ENCODE peak calls at places on chromosome 19, in ten cellular contexts. K, L, J, O, F, B, I, W, C and H are unnamed samples.

GRCh38 chr19:3575260-3575741 is 2.6 kb downstream of the HMG20B start:
- DNase-seq in K (no peak), L (no peak), J (no peak), O (no peak), F (no peak), B (no peak), I (no peak), W (peak; percentile 16), C (no peak), H (no peak)

GRCh38 chr19:56543776-56544175 is 5.0 kb downstream of the ZFP28 start:
- DNase-seq in K (no peak), L (no peak), J (no peak), O (no peak), F (no peak), B (no peak), I (no peak), W (no peak), C (no peak), H (no peak)

GRCh38 chr19:45153339-45154063 is 7.3 kb downstream of the NKPD1 start:
- DNase-seq in K (peak; percentile 85), L (no peak), J (peak; percentile 29), O (peak; percentile 53), F (no peak), B (peak; percentile 84), I (peak; percentile 68), W (peak; percentile 48), C (peak; percentile 51), H (peak; percentile 56)

GRCh38 chr19:45526143-45526542 is 18.9 kb downstream of the VASP start:
- DNase-seq in K (peak; percentile 94), L (no peak), J (peak; percentile 50), O (peak; percentile 71), F (no peak), B (peak; percentile 75), I (peak; percentile 70), W (peak; percentile 55), C (peak; percentile 72), H (peak; percentile 66)

GRCh38 chr19:40420766-40421467 is 4.9 kb downstream of the SERTAD1 start:
- DNase-seq in K (peak; percentile 93), L (peak; percentile 75), J (peak; percentile 83), O (peak; percentile 97), F (peak; percentile 96), B (peak; percentile 97), I (peak; percentile 95), W (peak; percentile 92), C (peak; percentile 92), H (peak; percentile 91)

GRCh38 chr19:50005428-50005827 is 19.7 kb downstream of the VRK3 start:
- DNase-seq in K (no peak), L (no peak), J (no peak), O (no peak), F (no peak), B (no peak), I (no peak), W (no peak), C (no peak), H (no peak)

GRCh38 chr19:7515091-7515470 is 822 bp upstream of the ZNF358 start:
- DNase-seq in K (no peak), L (peak; percentile 66), J (no peak), O (no peak), F (no peak), B (peak; percentile 36), I (no peak), W (peak; percentile 66), C (no peak), H (no peak)

GRCh38 chr19:45638930-45639729 is at the start of gene EML2:
- DNase-seq in K (peak; percentile 40), L (no peak), J (peak; percentile 14), O (peak; percentile 49), F (no peak), B (peak; percentile 79), I (peak; percentile 40), W (no peak), C (peak; percentile 39), H (no peak)

GRCh38 chr19:2215281-2215751 is 20.8 kb downstream of the PLEKHJ1 start:
- DNase-seq in K (no peak), L (no peak), J (no peak), O (no peak), F (no peak), B (no peak), I (no peak), W (no peak), C (no peak), H (no peak)

GRCh38 chr19:11453468-11454341 is 18.3 kb downstream of the PRKCSH start:
- DNase-seq in K (no peak), L (no peak), J (no peak), O (no peak), F (no peak), B (no peak), I (no peak), W (no peak), C (no peak), H (no peak)

GRCh38 chr19:33297401-33298145 is 4.8 kb downstream of the CEBPA start:
- DNase-seq in K (no peak), L (no peak), J (no peak), O (no peak), F (peak; percentile 66), B (peak; percentile 59), I (no peak), W (no peak), C (no peak), H (no peak)

GRCh38 chr19:35135389-35135909 is 590 bp upstream of the LGI4 start:
- DNase-seq in K (peak; percentile 81), L (no peak), J (peak; percentile 20), O (peak; percentile 78), F (peak; percentile 89), B (peak; percentile 88), I (peak; percentile 76), W (peak; percentile 55), C (peak; percentile 45), H (peak; percentile 61)

GRCh38 chr19:48135411-48135810 is 24.8 kb upstream of the PLA2G4C start:
- DNase-seq in K (peak; percentile 85), L (no peak), J (no peak), O (no peak), F (no peak), B (peak; percentile 23), I (no peak), W (no peak), C (no peak), H (no peak)

GRCh38 chr19:29308977-29309520 is 96.1 kb upstream of the UQCRFS1 start:
- DNase-seq in K (no peak), L (no peak), J (no peak), O (no peak), F (no peak), B (no peak), I (no peak), W (no peak), C (no peak), H (no peak)

GRCh38 chr19:21569497-21569870 is 64.1 kb downstream of the ZNF429 start:
- DNase-seq in K (no peak), L (no peak), J (peak; percentile 46), O (no peak), F (no peak), B (no peak), I (peak; percentile 69), W (no peak), C (peak; percentile 60), H (peak; percentile 6)

GRCh38 chr19:13995017-13995728 is 10.9 kb downstream of the RFX1 start:
- DNase-seq in K (no peak), L (no peak), J (no peak), O (peak; percentile 54), F (no peak), B (no peak), I (peak; percentile 27), W (peak; percentile 43), C (no peak), H (peak; percentile 77)

GRCh38 chr19:33868821-33869412 is 72.2 kb downstream of the KCTD15 start:
- DNase-seq in K (peak; percentile 48), L (no peak), J (no peak), O (peak; percentile 37), F (no peak), B (peak; percentile 44), I (peak; percentile 51), W (no peak), C (peak; percentile 3), H (no peak)

GRCh38 chr19:35204799-35205732 is 23.5 kb downstream of the FAM187B start:
- DNase-seq in K (no peak), L (no peak), J (no peak), O (no peak), F (no peak), B (no peak), I (no peak), W (no peak), C (no peak), H (no peak)

GRCh38 chr19:31338069-31338767 is 11.0 kb downstream of the TSHZ3 start:
- DNase-seq in K (peak; percentile 84), L (no peak), J (peak; percentile 42), O (peak; percentile 43), F (no peak), B (peak; percentile 82), I (peak; percentile 94), W (peak; percentile 85), C (peak; percentile 60), H (peak; percentile 78)

GRCh38 chr19:11382898-11383705 is 1.0 kb downstream of the EPOR start:
- DNase-seq in K (peak; percentile 66), L (no peak), J (no peak), O (peak; percentile 51), F (peak; percentile 75), B (peak; percentile 81), I (peak; percentile 42), W (no peak), C (no peak), H (no peak)

GRCh38 chr19:3818479-3818878 is 32.3 kb upstream of the MATK start:
- DNase-seq in K (no peak), L (no peak), J (peak; percentile 35), O (no peak), F (no peak), B (no peak), I (peak; percentile 16), W (peak; percentile 31), C (peak; percentile 47), H (peak; percentile 30)

GRCh38 chr19:12543855-12544254 is 7.4 kb downstream of the ZNF564 start:
- DNase-seq in K (no peak), L (no peak), J (peak; percentile 22), O (no peak), F (no peak), B (no peak), I (peak; percentile 41), W (no peak), C (peak; percentile 37), H (peak; percentile 51)
- H3K4me3 ChIP-seq in K (no peak overlapping the region), L (no peak overlapping the region), J (peak overlapping the region; percentile 14), O (no peak overlapping the region), F (no peak overlapping the region), B (no peak overlapping the region), I (no peak overlapping the region), W (no peak overlapping the region), C (no peak overlapping the region), H (no peak overlapping the region)

GRCh38 chr19:18301718-18302111 is 20.3 kb upstream of the JUND start:
- DNase-seq in K (no peak), L (no peak), J (no peak), O (no peak), F (no peak), B (no peak), I (no peak), W (no peak), C (no peak), H (no peak)
- TF ChIP-seq CTCF in K (no peak), L (no peak), J (no peak), O (no peak), F (no peak), B (no peak), I (no peak), W (no peak), C (no peak), H (no peak)

GRCh38 chr19:5804516-5805464 is at the start of gene NRTN:
- DNase-seq in K (peak; percentile 79), L (no peak), J (no peak), O (no peak), F (no peak), B (peak; percentile 75), I (no peak), W (no peak), C (no peak), H (no peak)
- H3K4me3 ChIP-seq in K (peak within 1 kb of the TSS; percentile 40), L (peak within 1 kb of the TSS; percentile 49), J (no peak within 1 kb of the TSS), O (peak within 1 kb of the TSS; percentile 43), F (peak within 1 kb of the TSS; percentile 36), B (peak within 1 kb of the TSS; percentile 33), I (peak within 1 kb of the TSS; percentile 53), W (peak within 1 kb of the TSS; percentile 32), C (peak within 1 kb of the TSS; percentile 49), H (no peak within 1 kb of the TSS)

GRCh38 chr19:41785653-41786052 is 10.7 kb upstream of the CEACAM3 start:
- DNase-seq in K (peak; percentile 59), L (no peak), J (peak; percentile 48), O (no peak), F (no peak), B (peak; percentile 84), I (peak; percentile 80), W (peak; percentile 65), C (peak; percentile 64), H (peak; percentile 75)
- TF ChIP-seq CTCF in K (peak; percentile 87), L (peak; percentile 50), J (peak; percentile 74), O (peak; percentile 41), F (no peak), B (peak; percentile 75), I (peak; percentile 84), W (peak; percentile 61), C (peak; percentile 84), H (peak; percentile 78)